ENCODE peak calls at places on chromosomes 13 and 19, in five cellular contexts. R, B, I, C and P are unnamed samples.

GRCh38 chr13:74414458-74414857 is 280.3 kb upstream of the KLF12 start:
- DNase-seq in I (no peak), R (no peak), B (no peak), C (no peak), P (no peak)

GRCh38 chr19:46288896-46289588 is 7.8 kb upstream of the HIF3A start:
- DNase-seq in I (peak), C (no peak), R (peak), B (peak), P (no peak)

GRCh38 chr19:18558202-18558555 is 509 bp downstream of the KXD1 start:
- DNase-seq in C (no peak), R (no peak), I (no peak), B (no peak), P (no peak)

GRCh38 chr19:33568706-33569105 is 47.1 kb upstream of the PEPD start:
- DNase-seq in C (no peak), B (no peak), R (no peak), I (no peak), P (no peak)

GRCh38 chr13:71118779-71119364 is 748.1 kb downstream of the DACH1 start:
- DNase-seq in B (peak), C (no peak), I (no peak), R (no peak), P (no peak)

GRCh38 chr13:99968521-99969367 is 2.8 kb downstream of the ZIC5 start:
- DNase-seq in I (no peak), B (no peak), R (no peak), C (no peak), P (no peak)

GRCh38 chr19:7911509-7912143 is 3.0 kb upstream of the TGFBR3L start:
- DNase-seq in I (no peak), R (no peak), C (no peak), B (no peak), P (no peak)

GRCh38 chr13:33610471-33611015 is 207.4 kb upstream of the RFC3 start:
- DNase-seq in B (no peak), I (no peak), R (no peak), C (peak), P (peak)

GRCh38 chr13:70023506-70023905 is 84.1 kb upstream of the ATXN8OS start:
- DNase-seq in I (no peak), B (no peak), R (no peak), C (no peak), P (no peak)

GRCh38 chr19:13102666-13103584 is at the start of gene LYL1:
- DNase-seq in B (no peak), C (no peak), I (no peak), R (no peak), P (no peak)

GRCh38 chr13:81058211-81058915 is 717.4 kb upstream of the SPRY2 start:
- DNase-seq in C (no peak), R (no peak), B (no peak), I (no peak), P (no peak)

GRCh38 chr19:30274987-30275386 is 97.2 kb upstream of the ZNF536 start:
- DNase-seq in B (no peak), I (no peak), C (no peak), R (no peak), P (no peak)

GRCh38 chr13:79799466-79799865 is 318.5 kb downstream of the NDFIP2 start:
- DNase-seq in B (no peak), I (no peak), R (no peak), C (no peak), P (no peak)